ENCODE peak calls at places on chromosomes 2 and 18, in nine cellular contexts. S is astrocyte, P is psoas muscle, Z is sigmoid colon, Q is A549, R is GM23248, B is fibroblast of lung, N is OCI-LY7, M is body of pancreas. C is an unnamed sample. For H3K4me1, the result is how much of the 10 kb centered on the place peaks cover.

GRCh38 chr18:35443434-35443833 is 54.3 kb downstream of the INO80C start:
- DNase-seq in B (no peak), P (no peak), M (no peak), N (no peak), R (no peak), Q (no peak), Z (no peak), S (no peak), C (no peak)

GRCh38 chr2:158656492-158657190 is 138.5 kb upstream of the DAPL1 start:
- DNase-seq in Z (no peak), P (no peak), S (no peak), N (no peak), B (no peak), R (no peak), Q (no peak), M (no peak), C (peak)

GRCh38 chr2:116510117-116510671 is 1304.3 kb upstream of the DDX18 start:
- DNase-seq in R (peak), S (no peak), Q (no peak), Z (no peak), B (no peak), P (no peak), M (no peak), N (peak), C (peak)

GRCh38 chr2:240329778-240330177 is 105.7 kb upstream of the GPC1 start:
- DNase-seq in S (no peak), N (no peak), Z (no peak), R (no peak), B (no peak), Q (no peak), P (no peak), M (no peak), C (no peak)

GRCh38 chr2:221254281-221254680 is 317.8 kb downstream of the EPHA4 start:
- DNase-seq in S (no peak), P (no peak), M (no peak), B (peak), N (no peak), Q (no peak), R (no peak), Z (no peak), C (peak)

GRCh38 chr2:31028415-31028814 is 109.8 kb downstream of the GALNT14 start:
- DNase-seq in P (no peak), Z (no peak), M (no peak), B (no peak), S (no peak), R (no peak), N (no peak), Q (no peak), C (no peak)

GRCh38 chr2:189306441-189307006 is 127.0 kb upstream of the COL5A2 start:
- DNase-seq in S (no peak), B (no peak), Z (no peak), R (no peak), Q (no peak), P (no peak), M (no peak), N (no peak), C (no peak)

GRCh38 chr2:5723791-5724735 is 31.9 kb downstream of the SOX11 start:
- DNase-seq in S (no peak), M (no peak), B (no peak), Q (no peak), R (no peak), P (no peak), Z (no peak), N (no peak), C (no peak)

GRCh38 chr2:240451791-240452470 is 16.5 kb downstream of the GPC1 start:
- DNase-seq in P (peak), R (no peak), S (no peak), B (no peak), Q (no peak), N (no peak), M (no peak), Z (peak), C (no peak)

GRCh38 chr2:98570356-98570755 is 38.0 kb downstream of the COA5 start:
- DNase-seq in S (no peak), P (no peak), Q (no peak), M (no peak), Z (peak), N (no peak), R (no peak), B (no peak), C (no peak)

GRCh38 chr2:140416577-140416976 is 1636.4 kb upstream of the NXPH2 start:
- DNase-seq in N (no peak), Q (no peak), R (no peak), B (no peak), M (no peak), P (no peak), S (no peak), Z (no peak), C (no peak)

GRCh38 chr2:154097823-154098398 is 226.2 kb downstream of the GALNT13 start:
- DNase-seq in Z (no peak), S (no peak), N (no peak), R (no peak), Q (no peak), B (no peak), M (no peak), P (no peak), C (no peak)

GRCh38 chr2:23350026-23350791 is 34.8 kb upstream of the KLHL29 start:
- DNase-seq in Z (no peak), R (peak), M (no peak), B (no peak), Q (no peak), N (no peak), S (no peak), P (peak), C (peak)

GRCh38 chr2:172704072-172704936 is 31.3 kb upstream of the RAPGEF4 start:
- DNase-seq in S (no peak), Z (no peak), N (peak), B (no peak), R (peak), Q (peak), P (no peak), M (no peak), C (peak)

GRCh38 chr18:76557026-76557575 is 62.1 kb upstream of the ZNF516 start:
- DNase-seq in R (no peak), P (no peak), N (no peak), S (peak), Z (no peak), M (no peak), Q (no peak), B (peak), C (no peak)

GRCh38 chr2:226427538-226428307 is 371.9 kb downstream of the IRS1 start:
- DNase-seq in P (peak), Z (no peak), N (no peak), B (peak), Q (peak), R (peak), M (no peak), S (peak), C (peak)

GRCh38 chr2:127100261-127101047 is 6.5 kb downstream of the BIN1 start:
- DNase-seq in Q (peak), N (no peak), M (peak), Z (peak), R (peak), B (peak), P (peak), S (no peak), C (no peak)

GRCh38 chr2:53575606-53576360 is 191.8 kb upstream of the CHAC2 start:
- DNase-seq in R (no peak), Q (no peak), B (peak), S (peak), N (no peak), Z (no peak), M (no peak), P (no peak), C (no peak)

GRCh38 chr2:74504591-74504990 is 2.9 kb downstream of the PCGF1 start:
- DNase-seq in Q (no peak), Z (no peak), P (no peak), M (no peak), R (peak), S (no peak), B (no peak), N (no peak), C (no peak)

GRCh38 chr2:74505448-74506246 is 1.8 kb downstream of the PCGF1 start:
- DNase-seq in B (no peak), S (no peak), P (no peak), Q (no peak), M (no peak), N (no peak), Z (no peak), R (no peak), C (no peak)

GRCh38 chr2:74502720-74503505 is 3.5 kb upstream of the LBX2 start:
- DNase-seq in Q (peak), S (peak), B (peak), N (no peak), M (peak), P (peak), Z (peak), R (peak), C (peak)

GRCh38 chr2:74502147-74502719 is 2.8 kb upstream of the LBX2 start:
- DNase-seq in Z (no peak), B (no peak), M (peak), P (no peak), S (no peak), N (no peak), R (peak), Q (no peak), C (no peak)

DNA sequence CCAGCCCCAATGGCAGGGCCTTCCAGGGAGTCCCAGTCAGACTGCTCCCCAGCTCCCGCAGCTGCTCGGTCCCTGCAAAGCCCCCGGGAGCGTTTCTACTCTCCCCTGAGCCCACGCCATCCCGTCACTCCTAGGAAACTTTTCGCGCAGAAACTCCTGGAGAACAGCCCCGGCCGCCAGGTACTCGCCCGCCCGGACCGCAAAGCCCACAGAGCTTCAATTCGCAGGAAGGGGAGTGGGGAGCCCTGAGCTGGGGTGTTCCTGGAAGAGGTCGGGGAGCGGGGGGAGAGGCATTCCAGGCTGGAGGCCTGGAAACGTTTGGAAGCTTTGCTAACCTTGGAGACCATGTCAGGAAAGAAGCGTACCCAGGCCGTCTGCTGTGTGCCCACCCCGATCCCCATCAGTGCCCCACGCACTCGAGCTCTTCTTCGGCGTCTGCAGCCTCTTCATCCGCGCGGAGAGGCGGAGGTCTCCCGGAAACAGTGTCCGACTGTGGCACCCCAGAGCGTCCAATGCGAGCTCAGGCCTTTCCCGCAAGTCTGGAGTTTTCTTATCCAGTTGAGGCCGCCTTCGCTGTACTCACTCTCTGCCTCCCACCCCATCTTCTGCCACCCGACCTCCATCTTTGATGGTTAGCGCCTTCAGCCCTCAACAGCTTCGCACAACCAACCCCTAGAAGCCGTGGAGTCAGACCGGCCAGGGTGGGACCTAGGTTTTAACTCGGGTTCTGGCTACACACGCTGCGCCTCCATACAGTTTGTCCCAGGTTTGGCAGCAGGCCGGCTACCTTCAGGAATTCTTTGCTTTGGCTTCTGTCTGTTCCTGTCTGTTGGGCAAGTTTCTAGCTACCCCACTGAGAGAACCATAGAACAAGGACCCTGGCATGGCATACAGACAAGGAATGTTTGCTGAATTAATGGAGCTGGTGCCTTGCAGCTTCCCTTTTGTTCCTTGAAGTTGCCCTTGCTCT is 3.7 kb downstream of the PCGF1 start:
- DNase-seq in S (no peak), B (no peak), M (no peak), Z (no peak), N (no peak), R (no peak), Q (no peak), P (no peak), C (no peak)
- H3K4me1 ChIP-seq in S (under half), B (under half), M (half or more), Z (half or more), N (under half), R (under half), Q (under half), P (under half), C (under half)

GRCh38 chr2:69621440-69621839 is 22.1 kb downstream of the AAK1 start:
- DNase-seq in Z (no peak), B (no peak), Q (no peak), M (no peak), S (no peak), P (no peak), R (no peak), N (no peak), C (no peak)
- H3K4me1 ChIP-seq in Z (under half), B (under half), Q (under half), M (under half), S (under half), P (half or more), R (under half), N (under half), C (under half)

GRCh38 chr2:61469424-61470121 is 1.3 kb downstream of the USP34 start:
- DNase-seq in R (peak), Z (no peak), P (no peak), M (no peak), N (no peak), B (peak), S (no peak), Q (no peak), C (no peak)

GRCh38 chr2:61465045-61465444 is 5.8 kb downstream of the USP34 start:
- DNase-seq in R (no peak), S (no peak), N (no peak), Z (no peak), M (no peak), B (no peak), P (no peak), Q (no peak), C (no peak)

GRCh38 chr2:61460168-61460567 is 10.7 kb downstream of the USP34 start:
- DNase-seq in S (peak), M (no peak), N (no peak), R (peak), Q (no peak), P (no peak), B (peak), Z (no peak), C (no peak)

GRCh38 chr2:61461404-61461803 is 9.5 kb downstream of the USP34 start:
- DNase-seq in S (no peak), N (no peak), Q (no peak), B (no peak), R (no peak), Z (no peak), M (no peak), P (no peak), C (no peak)

DNA sequence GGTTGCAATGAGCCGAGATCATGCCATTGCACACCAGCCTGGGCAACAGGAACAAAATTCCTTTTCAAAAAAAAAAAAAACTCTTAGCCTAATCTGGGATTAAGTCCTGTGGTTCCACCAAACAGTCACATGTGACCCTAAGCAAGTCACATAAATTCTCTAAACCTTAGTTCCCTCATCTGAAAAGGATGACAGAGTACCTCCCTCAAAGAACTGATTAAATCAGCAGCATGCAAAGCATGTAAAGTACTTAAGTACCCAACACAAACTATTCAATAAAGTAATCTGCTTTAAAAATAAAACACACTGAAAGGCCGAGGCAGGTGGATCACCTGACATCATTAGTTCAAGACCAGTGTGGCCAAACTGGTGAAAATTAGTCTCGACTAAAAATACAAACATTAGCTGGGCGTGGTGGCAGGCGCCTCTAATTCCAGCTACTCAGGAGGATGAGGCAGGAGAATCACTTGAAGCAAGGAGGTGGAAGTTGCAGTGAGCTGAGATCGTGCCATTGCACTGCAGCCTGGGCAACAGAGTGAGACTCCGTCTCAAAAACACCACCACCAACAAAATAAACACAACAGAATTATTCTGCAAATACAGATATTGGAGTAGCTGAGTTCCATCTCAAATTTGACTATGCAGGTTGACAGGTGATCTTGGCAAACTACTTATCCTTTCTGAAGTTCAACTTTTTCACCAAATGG is 7.0 kb downstream of the USP34 start:
- DNase-seq in Z (no peak), P (no peak), B (no peak), S (no peak), M (no peak), R (no peak), Q (no peak), N (no peak), C (no peak)
- H3K4me1 ChIP-seq in Z (under half), P (half or more), B (under half), S (under half), M (under half), R (under half), Q (half or more), N (half or more), C (under half)

DNA sequence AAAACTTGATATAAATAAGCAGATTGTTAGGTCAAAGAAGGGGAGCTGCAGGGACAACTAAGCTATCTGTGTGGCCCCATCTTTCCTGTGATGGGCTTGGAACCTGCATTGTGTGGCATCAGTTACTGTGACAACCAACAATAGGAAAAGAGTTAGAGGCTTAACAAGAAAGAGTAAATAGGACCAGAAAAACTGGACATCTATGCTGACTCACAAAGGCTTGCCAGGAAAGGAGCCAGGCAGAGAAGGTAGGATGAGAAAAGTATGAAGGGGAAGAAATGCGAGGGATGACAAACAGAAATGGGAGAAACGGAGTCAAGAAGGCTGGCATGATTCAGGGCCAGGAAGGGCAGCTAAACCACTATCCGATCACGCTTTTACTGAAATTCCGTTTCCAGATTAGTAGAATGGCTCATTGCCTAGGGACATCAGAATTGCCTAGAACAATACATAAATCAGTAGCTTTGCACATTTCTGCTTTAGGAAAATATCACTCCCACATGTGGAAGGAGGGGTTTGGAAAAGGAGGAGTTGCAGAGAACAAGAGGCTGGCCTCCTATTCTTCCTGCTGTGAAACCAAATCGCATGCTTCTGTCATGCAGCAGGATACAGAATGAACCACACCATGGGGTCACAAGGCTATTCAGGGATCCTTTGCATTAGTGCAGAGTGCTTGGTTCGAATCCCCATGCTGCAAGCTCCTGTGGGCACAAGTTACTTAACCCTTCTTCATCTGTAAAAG is 7.3 kb downstream of the PLA2R1 start:
- DNase-seq in B (peak), Q (no peak), S (peak), R (peak), M (no peak), N (no peak), P (no peak), Z (no peak), C (no peak)
- H3K4me1 ChIP-seq in B (under half), Q (under half), S (under half), R (under half), M (under half), N (under half), P (under half), Z (under half), C (under half)

DNA sequence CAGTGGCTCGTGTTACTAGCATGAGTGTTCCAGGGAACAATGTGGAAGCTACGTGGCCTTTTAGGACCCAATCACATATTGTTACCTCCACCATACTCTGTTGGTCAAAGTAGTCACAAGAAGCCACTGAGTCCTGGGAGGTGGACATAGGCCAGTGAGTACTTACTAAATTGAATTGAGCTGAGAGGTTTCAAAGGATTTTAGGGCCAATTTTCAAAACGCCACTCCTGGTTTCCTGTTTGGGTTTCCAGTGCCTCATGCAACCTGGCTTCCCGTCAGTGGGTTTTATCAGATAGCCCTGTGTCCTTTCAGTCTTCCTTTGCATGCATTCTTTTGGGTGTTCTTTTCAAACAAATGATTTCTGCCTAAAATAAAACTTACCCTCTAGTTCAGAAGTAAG is 56.3 kb downstream of the FBLN7 start:
- DNase-seq in Q (no peak), R (no peak), N (no peak), Z (no peak), M (no peak), S (no peak), B (no peak), P (no peak), C (no peak)
- H3K4me1 ChIP-seq in Q (under half), R (under half), N (under half), Z (under half), M (under half), S (under half), B (under half), P (under half), C (under half)

DNA sequence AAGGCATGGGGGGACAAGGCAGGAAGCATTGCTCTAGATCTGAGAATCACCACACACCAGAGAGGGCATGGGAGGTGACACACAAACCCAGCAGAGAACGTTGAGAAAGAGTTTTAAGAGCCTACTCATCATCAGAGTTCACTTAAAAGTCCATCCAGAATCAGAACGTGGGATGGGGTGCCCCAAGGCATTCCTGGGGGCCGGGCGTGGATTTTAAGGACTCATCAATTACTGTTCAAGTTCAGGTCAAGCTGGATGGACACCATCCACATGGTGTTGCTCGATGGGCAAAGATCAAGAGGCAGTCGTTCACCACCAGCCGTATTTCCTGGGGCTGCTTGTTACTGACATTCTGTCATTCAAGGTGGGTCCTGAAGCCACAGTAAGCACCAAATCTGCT is 34.9 kb downstream of the BCL11A start:
- DNase-seq in B (no peak), S (no peak), M (no peak), Z (peak), N (no peak), P (no peak), R (peak), Q (no peak), C (no peak)
- H3K4me1 ChIP-seq in B (under half), S (under half), M (under half), Z (under half), N (under half), P (under half), R (half or more), Q (under half), C (under half)

GRCh38 chr2:26347286-26347865 is 787 bp upstream of the ADGRF3 start:
- DNase-seq in Q (no peak), R (peak), B (peak), P (no peak), M (no peak), S (peak), N (peak), Z (no peak), C (no peak)

GRCh38 chr2:26351375-26352090 is 4.9 kb upstream of the ADGRF3 start:
- DNase-seq in P (no peak), B (no peak), R (no peak), Z (no peak), S (no peak), Q (no peak), M (no peak), N (no peak), C (no peak)

GRCh38 chr2:26352892-26353291 is 6.3 kb upstream of the ADGRF3 start:
- DNase-seq in B (peak), P (no peak), M (no peak), S (peak), Q (no peak), R (peak), N (no peak), Z (no peak), C (no peak)

GRCh38 chr2:26346454-26347053 is at the start of gene ADGRF3:
- DNase-seq in S (peak), R (peak), M (peak), N (peak), Q (no peak), P (peak), B (peak), Z (peak), C (peak)

GRCh38 chr2:26349690-26350089 is 3.1 kb upstream of the ADGRF3 start:
- DNase-seq in R (no peak), S (no peak), Q (no peak), P (no peak), B (no peak), N (no peak), M (no peak), Z (no peak), C (no peak)
- H3K4me1 ChIP-seq in R (under half), S (under half), Q (under half), P (under half), B (under half), N (under half), M (under half), Z (under half), C (under half)